ENCODE peak calls at places on chromosomes 16 and 17, in five cellular contexts. R, B, L, G and T are unnamed samples.

GRCh38 chr16:73047221-73047535 is 750 bp downstream of the ZFHX3 start:
- DNase-seq in R (no peak), B (no peak), L (no peak), G (no peak), T (peak)

GRCh38 chr16:55368205-55368604 is 44.2 kb downstream of the IRX6 start:
- DNase-seq in R (no peak), B (no peak), L (no peak), G (no peak), T (peak)

GRCh38 chr16:8489580-8489979 is 100.7 kb downstream of the TMEM114 start:
- DNase-seq in R (no peak), B (no peak), L (no peak), G (no peak), T (no peak)

GRCh38 chr17:19262650-19263620 is 25.8 kb downstream of the EPN2 start:
- DNase-seq in R (no peak), B (no peak), L (no peak), G (peak), T (peak)

GRCh38 chr17:37742762-37743611 is 1.9 kb downstream of the HNF1B start:
- DNase-seq in R (no peak), B (peak), L (no peak), G (peak), T (no peak)

GRCh38 chr16:82011199-82011641 is at the start of gene SDR42E1:
- DNase-seq in R (peak), B (peak), L (no peak), G (peak), T (no peak)

GRCh38 chr16:69763557-69763942 is 1.4 kb downstream of the WWP2 start:
- DNase-seq in R (no peak), B (no peak), L (no peak), G (no peak), T (no peak)

GRCh38 chr17:72556944-72557826 is 436.4 kb downstream of the SOX9 start:
- DNase-seq in R (peak), B (peak), L (peak), G (peak), T (peak)

GRCh38 chr16:27177031-27177774 is 26.1 kb upstream of the KDM8 start:
- DNase-seq in R (no peak), B (no peak), L (no peak), G (peak), T (peak)

GRCh38 chr17:82440991-82441627 is 9.4 kb downstream of the CYBC1 start:
- DNase-seq in R (no peak), B (no peak), L (no peak), G (no peak), T (no peak)

GRCh38 chr17:44105483-44105882 is 18.0 kb downstream of the HDAC5 start:
- DNase-seq in R (no peak), B (peak), L (no peak), G (no peak), T (no peak)

GRCh38 chr16:31427441-31428276 is 501 bp downstream of the COX6A2 start:
- DNase-seq in R (peak), B (peak), L (no peak), G (peak), T (peak)

GRCh38 chr17:44122825-44123355 is 551 bp downstream of the HDAC5 start:
- DNase-seq in R (no peak), B (peak), L (no peak), G (no peak), T (no peak)

GRCh38 chr16:23784811-23785447 is 30.1 kb downstream of the CHP2 start:
- DNase-seq in R (no peak), B (no peak), L (no peak), G (peak), T (peak)

GRCh38 chr16:20868890-20869289 is 31.3 kb downstream of the DCUN1D3 start:
- DNase-seq in R (no peak), B (no peak), L (no peak), G (peak), T (peak)

GRCh38 chr16:24748242-24748641 is 18.8 kb downstream of the TNRC6A start:
- DNase-seq in R (no peak), B (no peak), L (no peak), G (peak), T (peak)

GRCh38 chr16:28110479-28110878 is 47.0 kb upstream of the GSG1L start:
- DNase-seq in R (no peak), B (no peak), L (no peak), G (no peak), T (no peak)